ENCODE peak calls at places on chromosome 11, in nine cellular contexts. F is ovary, N is GM23248, J is mammary epithelial cell, Y is body of pancreas, W is thyroid gland, Z is right atrium auricular region, K is upper lobe of right lung, I is tibial artery. E is an unnamed sample.

GRCh38 chr11:34468209-34468841 is 29.6 kb downstream of the CAT start:
- DNase-seq in K (no peak), N (peak), Y (peak), I (no peak), J (peak), Z (no peak), F (no peak), W (peak), E (no peak)

GRCh38 chr11:31417357-31417756 is 47.7 kb downstream of the DNAJC24 start:
- DNase-seq in Y (no peak), K (no peak), Z (no peak), W (no peak), N (no peak), F (no peak), J (no peak), I (no peak), E (no peak)

GRCh38 chr11:64832467-64833197 is 11.8 kb downstream of the CDC42BPG start:
- DNase-seq in J (no peak), Z (no peak), Y (no peak), I (no peak), N (no peak), K (peak), W (no peak), F (no peak), E (no peak)

GRCh38 chr11:10605941-10606381 is 37.5 kb upstream of the LYVE1 start:
- DNase-seq in J (no peak), F (peak), N (peak), W (peak), Y (no peak), K (peak), Z (peak), I (peak), E (no peak)

GRCh38 chr11:27718853-27719574 is 18.8 kb upstream of the BDNF start:
- DNase-seq in F (peak), K (peak), W (peak), I (no peak), Y (peak), N (peak), Z (no peak), J (no peak), E (no peak)

GRCh38 chr11:109236696-109237095 is 185.3 kb upstream of the C11orf87 start:
- DNase-seq in Y (no peak), F (no peak), I (no peak), K (no peak), J (no peak), W (no peak), Z (no peak), N (peak), E (no peak)

GRCh38 chr11:44589301-44589700 is 23.8 kb downstream of the CD82 start:
- DNase-seq in N (peak), Y (no peak), J (no peak), Z (no peak), F (no peak), K (no peak), W (no peak), I (no peak), E (peak)

GRCh38 chr11:67656278-67656922 is 5.9 kb upstream of the ACY3 start:
- DNase-seq in W (no peak), F (no peak), Y (no peak), N (no peak), I (no peak), J (peak), Z (no peak), K (no peak), E (no peak)

GRCh38 chr11:64226507-64227051 is 505 bp downstream of the NUDT22 start:
- DNase-seq in N (peak), W (peak), F (no peak), Y (peak), J (peak), K (peak), Z (no peak), I (peak), E (no peak)

GRCh38 chr11:75633409-75634011 is 35.3 kb downstream of the MAP6 start:
- DNase-seq in Z (no peak), N (no peak), F (no peak), I (no peak), W (no peak), Y (no peak), J (no peak), K (no peak), E (no peak)

GRCh38 chr11:8768625-8769333 is 86.2 kb downstream of the RPL27A start:
- DNase-seq in N (peak), Z (no peak), W (peak), I (peak), K (no peak), F (no peak), J (peak), Y (peak), E (no peak)

GRCh38 chr11:528815-529728 is 6.3 kb downstream of the HRAS start:
- DNase-seq in N (no peak), J (no peak), Y (no peak), K (peak), Z (no peak), F (no peak), I (no peak), W (no peak), E (no peak)

GRCh38 chr11:60914620-60915249 is 777 bp downstream of the TMEM109 start:
- DNase-seq in W (peak), Y (peak), F (no peak), N (peak), J (peak), I (no peak), Z (no peak), K (peak), E (peak)

GRCh38 chr11:126627376-126627775 is 271.9 kb downstream of the ST3GAL4 start:
- DNase-seq in J (no peak), F (no peak), Z (no peak), K (no peak), Y (no peak), N (no peak), W (no peak), I (no peak), E (no peak)

GRCh38 chr11:132028380-132029240 is 658.2 kb downstream of the NTM start:
- DNase-seq in W (peak), F (no peak), K (no peak), Y (peak), J (no peak), N (peak), I (no peak), Z (peak), E (peak)

GRCh38 chr11:70733327-70734325 is 335.3 kb downstream of the CTTN start:
- DNase-seq in Y (no peak), F (no peak), J (no peak), I (no peak), Z (no peak), W (no peak), N (no peak), K (peak), E (no peak)

GRCh38 chr11:8934735-8935478 is 2.2 kb upstream of the C11orf16 start:
- DNase-seq in J (peak), Z (no peak), K (no peak), W (no peak), N (peak), I (no peak), Y (no peak), F (no peak), E (no peak)

GRCh38 chr11:124122123-124122522 is 6.9 kb downstream of the VWA5A start:
- DNase-seq in W (no peak), J (no peak), F (no peak), K (no peak), N (no peak), I (no peak), Y (no peak), Z (no peak), E (no peak)

GRCh38 chr11:87451400-87451799 is 413.7 kb downstream of the TMEM135 start:
- DNase-seq in Z (no peak), I (no peak), K (no peak), F (no peak), N (no peak), J (no peak), Y (no peak), W (no peak), E (no peak)

GRCh38 chr11:65446446-65447277 is 24.1 kb downstream of the NEAT1 start:
- DNase-seq in F (no peak), Y (peak), Z (peak), W (peak), J (peak), K (no peak), N (peak), I (no peak), E (no peak)

GRCh38 chr11:104522650-104523049 is 358.7 kb upstream of the PDGFD start:
- DNase-seq in Z (no peak), K (no peak), J (no peak), Y (peak), F (no peak), I (no peak), W (no peak), N (no peak), E (peak)

GRCh38 chr11:93216511-93217121 is 18.8 kb upstream of the SLC36A4 start:
- DNase-seq in I (no peak), N (no peak), J (no peak), W (peak), Z (no peak), F (no peak), K (no peak), Y (peak), E (no peak)

GRCh38 chr11:312092-312816 is 1.6 kb upstream of the IFITM1 start:
- DNase-seq in I (no peak), W (no peak), N (no peak), F (no peak), Z (no peak), Y (peak), J (no peak), K (no peak), E (no peak)

GRCh38 chr11:59615132-59615636 is 390 bp downstream of the OSBP start:
- DNase-seq in K (peak), Y (peak), F (peak), N (peak), Z (peak), I (peak), W (peak), J (peak), E (peak)

GRCh38 chr11:77967753-77968152 is 26.7 kb downstream of the INTS4 start:
- DNase-seq in N (no peak), F (no peak), W (no peak), Z (no peak), Y (no peak), J (no peak), K (no peak), I (no peak), E (no peak)

GRCh38 chr11:119091966-119092879 is 7.5 kb downstream of the HMBS start:
- DNase-seq in J (no peak), F (no peak), Y (no peak), I (no peak), Z (no peak), K (no peak), N (peak), W (peak), E (no peak)

GRCh38 chr11:64007160-64007628 is 21.0 kb downstream of the OTUB1 start:
- DNase-seq in J (peak), F (no peak), Y (no peak), K (no peak), Z (peak), W (no peak), N (peak), I (peak), E (no peak)

GRCh38 chr11:76764941-76765340 is 18.2 kb upstream of the TSKU start:
- DNase-seq in I (no peak), F (no peak), W (no peak), Z (no peak), K (no peak), Y (no peak), N (no peak), J (no peak), E (no peak)

GRCh38 chr11:10459029-10459970 is 4.2 kb downstream of the AMPD3 start:
- DNase-seq in Z (no peak), N (no peak), K (no peak), F (no peak), I (no peak), Y (no peak), W (no peak), J (no peak), E (no peak)

GRCh38 chr11:118899296-118899688 is 15.6 kb downstream of the CXCR5 start:
- DNase-seq in N (no peak), Y (peak), F (no peak), J (no peak), W (no peak), Z (no peak), K (no peak), I (no peak), E (no peak)

DNA sequence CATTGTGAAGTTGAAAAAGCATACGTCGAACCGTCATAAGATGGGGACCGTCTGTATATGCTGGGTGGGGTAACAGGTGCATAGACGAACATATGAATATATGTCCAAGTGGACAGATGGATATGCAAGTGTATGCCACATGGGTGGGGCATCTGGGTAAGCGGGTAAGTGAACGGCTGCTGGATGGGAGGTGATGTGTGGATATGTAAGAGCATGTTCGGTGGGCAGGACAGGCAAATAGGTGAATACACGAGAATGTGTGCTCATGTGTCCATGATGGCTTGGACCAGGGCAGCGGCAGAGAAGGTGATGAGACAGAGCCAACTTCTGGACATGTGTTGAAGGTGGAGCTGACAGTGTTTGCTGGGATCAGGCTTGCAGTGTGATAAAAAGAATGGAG is 12.0 kb downstream of the IFITM10 start:
- DNase-seq in Y (no peak), Z (no peak), I (no peak), K (no peak), N (no peak), J (no peak), F (no peak), W (no peak), E (peak)
- H3K4me3 ChIP-seq in Y (no peak), Z (no peak), I (no peak), K (no peak), N (no peak), J (no peak), F (no peak), W (no peak), E (no peak)

GRCh38 chr11:102186836-102187235 is 76.6 kb downstream of the YAP1 start:
- DNase-seq in J (no peak), W (no peak), Y (no peak), I (no peak), Z (no peak), F (no peak), N (peak), K (no peak), E (no peak)

GRCh38 chr11:102179366-102179765 is 69.1 kb downstream of the YAP1 start:
- DNase-seq in Y (no peak), K (no peak), N (no peak), I (no peak), W (no peak), Z (no peak), J (no peak), F (no peak), E (no peak)

GRCh38 chr11:102187416-102188125 is 77.3 kb downstream of the YAP1 start:
- DNase-seq in J (no peak), Y (no peak), K (no peak), Z (no peak), N (peak), W (peak), I (no peak), F (no peak), E (no peak)

DNA sequence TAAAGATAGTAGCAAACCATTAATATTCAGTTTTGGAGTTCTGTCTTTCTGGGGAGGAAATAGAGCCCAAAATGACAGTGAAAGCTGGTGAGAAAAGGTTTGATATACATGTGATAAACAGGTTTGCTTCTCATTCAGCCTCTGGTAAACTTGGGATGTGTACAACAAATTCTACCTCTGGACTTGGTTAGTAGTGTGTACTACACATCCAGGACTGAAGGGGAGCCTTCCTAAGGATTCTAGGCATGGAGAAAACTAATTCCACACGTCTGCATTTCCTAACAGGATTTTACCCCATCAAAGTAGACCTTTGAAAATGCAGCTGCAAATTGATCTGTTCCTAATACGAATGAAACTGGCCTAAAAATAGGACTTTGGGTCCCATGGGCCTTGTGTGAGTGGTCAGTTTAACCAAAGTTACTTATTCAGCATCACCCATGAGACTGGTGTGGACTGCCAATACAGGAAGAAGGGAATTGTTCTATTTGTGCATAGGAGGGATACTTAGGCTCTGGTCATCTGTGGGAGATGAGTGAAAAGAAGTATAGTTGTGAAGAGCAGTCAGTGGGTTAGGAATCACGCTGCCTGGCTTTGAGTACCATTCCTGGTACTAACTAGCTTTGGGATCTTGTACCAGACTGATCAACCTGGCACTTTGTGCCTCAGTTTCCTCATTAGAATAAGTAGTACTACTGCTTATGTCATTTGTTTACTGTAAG is 74.2 kb downstream of the YAP1 start:
- DNase-seq in J (no peak), Z (no peak), I (no peak), F (no peak), N (no peak), W (no peak), Y (no peak), K (no peak), E (no peak)
- H3K27ac ChIP-seq in J (no peak), Z (no peak), I (peak), F (peak), N (no peak), W (no peak), Y (no peak), K (no peak), E (no peak)

DNA sequence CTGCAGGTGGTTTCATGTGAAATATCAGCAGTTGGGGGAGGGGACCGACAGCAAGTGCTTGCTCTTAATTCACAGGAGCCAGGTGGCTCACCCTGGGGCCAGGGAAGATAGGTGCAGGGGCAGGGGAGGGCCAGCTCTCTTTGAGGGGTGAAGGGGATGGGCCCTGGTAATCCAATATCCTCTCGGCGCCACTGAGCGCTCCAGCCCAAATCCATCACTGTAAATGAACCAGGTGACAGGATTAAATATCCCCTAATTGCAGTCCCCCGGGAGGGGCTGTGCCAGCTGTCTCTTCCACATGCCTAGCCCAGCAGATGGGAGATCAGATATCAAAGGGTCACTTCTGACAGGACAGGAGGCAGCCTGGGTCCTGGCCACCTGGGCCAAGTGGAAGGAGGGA is 531.8 kb upstream of the CADM1 start:
- DNase-seq in K (no peak), Y (no peak), W (no peak), N (no peak), F (no peak), J (no peak), Z (no peak), I (no peak), E (no peak)
- H3K4me3 ChIP-seq in K (no peak), Y (no peak), W (no peak), N (no peak), F (no peak), J (no peak), Z (no peak), I (no peak), E (no peak)

DNA sequence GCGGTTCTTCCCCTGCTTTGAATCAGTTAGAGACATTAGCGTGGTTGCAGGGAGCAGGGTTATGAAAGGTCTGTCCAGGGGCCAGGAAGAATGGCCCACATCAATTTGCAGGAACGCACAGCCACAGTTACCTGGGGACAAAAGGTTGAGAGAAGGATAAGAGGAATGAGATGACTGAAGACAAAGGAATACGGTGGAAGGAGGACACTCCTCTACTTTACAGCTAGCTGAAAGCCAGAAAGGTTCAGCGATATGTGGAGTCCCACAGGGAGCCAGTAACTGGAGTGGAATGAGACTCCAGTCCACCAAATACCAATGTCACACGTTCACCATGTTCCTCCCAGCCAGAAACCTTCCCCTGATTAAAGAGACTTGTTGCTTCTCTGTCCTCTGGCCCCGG is 10.7 kb downstream of the XNDC1N start:
- DNase-seq in W (no peak), J (no peak), F (no peak), K (no peak), Z (no peak), Y (no peak), I (no peak), N (peak), E (no peak)
- H3K27ac ChIP-seq in W (no peak), J (no peak), F (no peak), K (no peak), Z (no peak), Y (no peak), I (no peak), N (no peak), E (no peak)

GRCh38 chr11:72471005-72471898 is 36.9 kb upstream of the CLPB start:
- DNase-seq in F (peak), W (peak), J (peak), N (peak), I (peak), Y (peak), Z (peak), K (peak), E (peak)

GRCh38 chr11:72470386-72470785 is 36.1 kb upstream of the CLPB start:
- DNase-seq in K (no peak), Z (no peak), N (no peak), I (no peak), Y (no peak), F (no peak), W (no peak), J (no peak), E (no peak)

DNA sequence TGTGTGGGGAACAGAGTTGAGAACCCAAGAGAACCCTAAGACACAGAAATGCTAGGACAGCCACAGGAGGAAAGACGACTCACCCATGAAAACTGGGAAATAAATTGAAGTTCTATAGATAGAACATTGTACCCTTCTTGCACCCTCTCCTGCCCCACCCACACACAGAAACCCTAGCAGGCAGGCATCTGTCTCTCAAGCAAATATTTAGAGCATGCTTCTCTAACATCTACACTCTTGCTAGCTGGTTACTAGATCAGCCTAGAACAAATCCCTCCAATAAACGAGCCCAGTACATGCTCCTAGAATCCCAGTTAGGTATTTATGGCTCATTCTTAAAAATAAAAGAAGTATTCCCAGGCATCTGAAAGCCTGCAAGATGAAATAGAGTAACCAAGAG is 32.1 kb upstream of the CLPB start:
- DNase-seq in F (no peak), J (no peak), K (no peak), N (no peak), I (no peak), Y (no peak), Z (no peak), W (no peak), E (no peak)
- H3K4me3 ChIP-seq in F (no peak), J (no peak), K (no peak), N (no peak), I (no peak), Y (no peak), Z (no peak), W (no peak), E (no peak)

E was measured in dorsolateral prefrontal cortex.